ENCODE peak calls at places on chromosomes 12 and 14, in ten cellular contexts. R, Q, O, T, B, D, A, K, J and L are unnamed samples.

GRCh38 chr12:131151558-131152345 is 198.0 kb downstream of the ADGRD1 start:
- DNase-seq in T (no peak), O (no peak), D (no peak), J (no peak), R (no peak), B (peak), Q (no peak), K (no peak), A (no peak), L (no peak)

GRCh38 chr12:92551853-92552397 is 150.9 kb upstream of the PLEKHG7 start:
- DNase-seq in K (peak), J (no peak), A (no peak), T (peak), B (no peak), Q (no peak), D (peak), R (no peak), O (peak), L (no peak)

GRCh38 chr14:100654814-100655795 is 67.9 kb upstream of the BEGAIN start:
- DNase-seq in D (no peak), A (no peak), T (peak), R (peak), K (no peak), O (peak), B (no peak), J (no peak), Q (no peak), L (no peak)

GRCh38 chr14:71576472-71576871 is 355.8 kb upstream of the RGS6 start:
- DNase-seq in Q (no peak), K (no peak), D (no peak), A (no peak), T (no peak), B (no peak), J (no peak), R (no peak), O (no peak), L (no peak)

GRCh38 chr12:8698132-8698829 is 490 bp downstream of the RIMKLB start:
- DNase-seq in D (peak), T (peak), K (peak), J (peak), Q (no peak), A (no peak), O (peak), B (peak), R (peak), L (no peak)

GRCh38 chr14:100677152-100677924 is 49.4 kb upstream of the DLK1 start:
- DNase-seq in D (peak), R (no peak), O (no peak), A (no peak), T (no peak), Q (no peak), K (no peak), B (peak), J (peak), L (no peak)

GRCh38 chr14:102568115-102568614 is 24.3 kb upstream of the RCOR1 start:
- DNase-seq in T (no peak), B (no peak), J (no peak), A (no peak), Q (no peak), D (no peak), R (peak), O (peak), K (no peak), L (no peak)

GRCh38 chr12:53054112-53054878 is 4.4 kb downstream of the TNS2 start:
- DNase-seq in A (no peak), O (peak), T (peak), D (peak), J (peak), B (peak), R (peak), Q (no peak), K (peak), L (peak)

GRCh38 chr12:64890873-64891468 is 66.5 kb downstream of the TBC1D30 start:
- DNase-seq in T (peak), K (peak), R (no peak), A (no peak), O (peak), J (no peak), Q (no peak), D (peak), B (no peak), L (peak)

GRCh38 chr12:2374092-2374740 is 321.4 kb downstream of the CACNA1C start:
- DNase-seq in A (no peak), K (no peak), O (no peak), R (no peak), D (peak), J (no peak), T (peak), Q (no peak), B (no peak), L (peak)
- TF ChIP-seq CTCF in A (no peak), K (no peak), O (no peak), R (no peak), D (no peak), J (no peak), T (no peak), Q (no peak), B (no peak), L (no peak)

GRCh38 chr12:56084958-56085543 is 5.1 kb downstream of the ERBB3 start:
- DNase-seq in R (peak), D (no peak), J (no peak), K (no peak), B (no peak), T (no peak), Q (no peak), O (peak), A (no peak), L (no peak)

GRCh38 chr12:56082382-56082781 is 2.4 kb downstream of the ERBB3 start:
- DNase-seq in K (no peak), R (no peak), T (no peak), Q (no peak), B (no peak), J (no peak), A (no peak), D (no peak), O (no peak), L (no peak)

GRCh38 chr12:56080556-56081138 is 682 bp downstream of the ERBB3 start:
- DNase-seq in T (no peak), A (no peak), R (peak), B (no peak), J (no peak), D (no peak), O (no peak), K (no peak), Q (no peak), L (no peak)

GRCh38 chr12:56081393-56082347 is 1.7 kb downstream of the ERBB3 start:
- DNase-seq in O (no peak), R (peak), T (no peak), Q (no peak), J (no peak), B (no peak), D (no peak), A (no peak), K (no peak), L (no peak)

DNA sequence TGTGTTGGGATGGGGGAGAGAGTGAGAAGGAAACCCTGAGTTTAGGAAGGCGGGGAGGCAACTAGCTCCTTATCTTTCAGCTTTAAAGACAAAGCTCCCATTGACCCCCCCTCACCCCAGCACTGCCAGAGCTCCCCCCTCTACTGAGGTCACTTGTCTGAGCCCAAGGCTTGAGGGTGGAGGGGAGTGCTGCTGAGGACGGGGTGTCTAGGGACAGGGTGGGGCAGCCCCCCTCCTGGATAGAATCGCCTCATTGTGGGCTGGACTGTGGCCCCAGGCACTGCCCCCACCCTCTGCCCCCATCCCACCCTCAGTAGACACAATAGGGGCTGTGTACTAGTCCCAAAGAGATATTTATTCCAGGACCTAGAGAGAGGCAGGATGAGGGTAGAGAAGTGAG is 3.0 kb downstream of the ERBB3 start:
- DNase-seq in O (no peak), A (no peak), D (no peak), K (no peak), J (no peak), T (no peak), Q (no peak), B (no peak), R (no peak), L (no peak)
- H3K4me3 ChIP-seq in O (no peak), A (no peak), D (no peak), K (no peak), J (no peak), T (no peak), Q (no peak), B (no peak), R (no peak), L (no peak)

GRCh38 chr12:48781750-48782456 is 7.0 kb downstream of the ADCY6 start:
- DNase-seq in D (no peak), Q (no peak), B (no peak), K (no peak), J (no peak), T (no peak), A (no peak), O (no peak), R (no peak), L (no peak)

GRCh38 chr12:48779869-48780268 is 9.0 kb downstream of the ADCY6 start:
- DNase-seq in D (peak), A (no peak), T (peak), Q (peak), J (peak), K (peak), B (peak), O (no peak), R (no peak), L (peak)

GRCh38 chr12:48783432-48783831 is 5.5 kb downstream of the ADCY6 start:
- DNase-seq in D (no peak), T (no peak), O (no peak), J (no peak), Q (no peak), B (no peak), R (no peak), A (no peak), K (no peak), L (no peak)

GRCh38 chr12:48780381-48781025 is 8.4 kb downstream of the ADCY6 start:
- DNase-seq in R (peak), J (no peak), A (no peak), Q (no peak), O (no peak), K (no peak), B (no peak), D (no peak), T (no peak), L (no peak)

DNA sequence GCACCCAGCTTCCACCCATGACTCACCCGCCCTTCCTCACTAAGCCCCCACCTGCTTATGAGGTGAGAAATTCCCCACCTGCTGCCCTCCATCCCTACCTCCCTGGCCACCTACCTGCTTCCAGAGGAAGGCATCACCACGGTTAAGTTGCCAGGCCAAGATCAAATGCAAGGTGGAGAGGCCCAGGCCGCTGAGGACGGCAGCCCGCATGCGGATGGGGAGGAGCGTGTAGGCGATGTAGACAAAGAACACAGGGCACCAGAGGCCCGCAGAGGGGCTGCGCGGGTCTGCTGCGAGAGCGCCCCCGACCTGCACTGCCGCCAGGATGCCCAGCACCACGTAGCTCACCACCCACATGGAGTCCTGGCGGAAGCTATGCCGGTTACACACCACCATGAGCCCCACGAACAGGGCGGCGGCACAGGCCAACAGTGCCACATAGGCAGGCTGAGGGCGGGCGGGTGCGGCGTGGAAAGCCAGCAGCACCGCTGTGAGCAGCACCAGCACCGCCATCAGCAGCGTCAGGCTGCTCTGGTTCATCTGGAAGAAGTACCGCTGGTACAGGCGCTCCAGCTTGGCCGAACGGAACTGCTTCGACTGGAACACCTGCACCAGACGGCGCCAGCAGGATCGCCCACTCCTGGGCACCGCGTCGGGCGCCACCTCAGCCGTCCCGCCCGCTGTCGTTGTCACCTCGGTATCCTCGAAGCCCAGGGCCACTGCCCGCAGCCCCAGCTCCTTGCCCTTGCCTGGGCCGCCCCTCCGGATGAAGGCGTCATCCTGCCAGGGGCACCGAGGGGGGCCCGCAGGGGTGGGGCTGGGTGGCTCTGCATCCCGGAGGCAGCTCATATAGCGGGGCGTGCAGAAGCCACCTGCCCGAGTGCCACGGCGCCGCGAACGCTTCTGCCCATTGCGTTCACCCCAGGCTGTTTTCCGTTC is 6.2 kb downstream of the ADCY6 start:
- DNase-seq in J (no peak), Q (no peak), O (no peak), R (no peak), B (no peak), K (no peak), D (no peak), T (no peak), A (no peak), L (no peak)
- TF ChIP-seq CTCF in J (no peak), Q (no peak), O (no peak), R (no peak), B (no peak), K (no peak), D (no peak), T (no peak), A (no peak), L (no peak)

GRCh38 chr12:122820138-122820537 is 15.1 kb upstream of the HIP1R start:
- DNase-seq in Q (no peak), K (no peak), O (no peak), D (no peak), A (no peak), R (no peak), B (no peak), T (no peak), J (no peak), L (no peak)

GRCh38 chr12:122820838-122821271 is 14.4 kb upstream of the HIP1R start:
- DNase-seq in T (no peak), A (no peak), B (no peak), Q (no peak), R (no peak), O (peak), D (no peak), K (no peak), J (no peak), L (no peak)

GRCh38 chr12:122825773-122826724 is 9.2 kb upstream of the HIP1R start:
- DNase-seq in O (no peak), R (no peak), B (no peak), A (no peak), K (peak), Q (no peak), T (peak), J (no peak), D (no peak), L (no peak)

GRCh38 chr12:122827258-122827657 is 8.0 kb upstream of the HIP1R start:
- DNase-seq in T (no peak), A (no peak), J (no peak), O (no peak), R (no peak), D (no peak), K (no peak), Q (no peak), B (no peak), L (no peak)

DNA sequence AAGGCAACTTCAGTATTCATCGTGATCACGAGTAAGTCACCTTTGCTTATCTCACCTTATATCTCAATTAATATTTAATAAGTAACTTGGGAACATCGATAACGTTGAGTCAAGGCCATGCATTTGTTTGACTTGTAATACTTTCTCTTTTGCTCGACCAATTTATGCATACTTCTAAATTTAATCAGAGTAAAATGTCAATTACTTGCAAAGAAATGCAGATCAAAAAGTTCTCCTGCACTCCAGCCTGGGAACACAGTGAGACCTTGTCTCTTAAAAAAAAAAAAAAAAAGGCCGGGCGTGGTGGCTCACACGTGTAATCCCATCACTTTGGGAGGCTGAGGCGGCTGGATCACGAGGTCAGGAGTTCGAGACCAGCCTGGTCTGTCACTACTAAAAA is 11.8 kb upstream of the HIP1R start:
- DNase-seq in O (no peak), R (no peak), J (no peak), D (no peak), A (no peak), Q (no peak), K (no peak), T (no peak), B (no peak), L (no peak)
- H3K4me3 ChIP-seq in O (no peak), R (no peak), J (no peak), D (no peak), A (no peak), Q (no peak), K (no peak), T (no peak), B (no peak), L (no peak)

GRCh38 chr12:65943388-65944137 is 119.3 kb downstream of the HMGA2 start:
- DNase-seq in K (no peak), J (no peak), A (no peak), T (no peak), D (peak), B (no peak), Q (peak), O (no peak), R (no peak), L (no peak)
- TF ChIP-seq CTCF in K (peak), J (no peak), A (peak), T (peak), D (peak), B (no peak), Q (peak), O (no peak), R (no peak), L (peak)

DNA sequence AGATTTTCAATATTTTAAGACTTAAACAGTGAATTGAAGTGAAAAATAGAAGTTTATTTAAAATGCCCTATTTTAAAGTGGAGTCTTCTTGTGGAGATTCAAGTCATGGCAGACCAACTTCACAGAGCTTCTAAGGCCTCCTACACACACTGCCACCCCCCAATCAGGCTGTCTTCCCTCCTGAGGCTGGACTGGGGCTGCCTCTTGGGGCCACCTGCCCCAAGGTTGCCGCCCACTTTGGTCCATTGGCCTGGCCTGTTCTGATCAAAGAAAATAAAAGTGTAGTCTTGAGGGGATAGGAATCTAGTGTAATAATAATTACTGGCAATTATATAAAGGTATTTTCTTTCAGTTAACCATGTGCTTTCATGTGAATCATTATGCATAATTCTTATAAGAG is 1.3 kb downstream of the GOLT1B start:
- DNase-seq in K (no peak), Q (no peak), T (no peak), D (no peak), B (no peak), R (no peak), O (peak), J (no peak), A (no peak), L (no peak)
- H3K4me3 ChIP-seq in K (peak), Q (peak), T (peak), D (peak), B (no peak), R (no peak), O (peak), J (peak), A (peak), L (peak)

DNA sequence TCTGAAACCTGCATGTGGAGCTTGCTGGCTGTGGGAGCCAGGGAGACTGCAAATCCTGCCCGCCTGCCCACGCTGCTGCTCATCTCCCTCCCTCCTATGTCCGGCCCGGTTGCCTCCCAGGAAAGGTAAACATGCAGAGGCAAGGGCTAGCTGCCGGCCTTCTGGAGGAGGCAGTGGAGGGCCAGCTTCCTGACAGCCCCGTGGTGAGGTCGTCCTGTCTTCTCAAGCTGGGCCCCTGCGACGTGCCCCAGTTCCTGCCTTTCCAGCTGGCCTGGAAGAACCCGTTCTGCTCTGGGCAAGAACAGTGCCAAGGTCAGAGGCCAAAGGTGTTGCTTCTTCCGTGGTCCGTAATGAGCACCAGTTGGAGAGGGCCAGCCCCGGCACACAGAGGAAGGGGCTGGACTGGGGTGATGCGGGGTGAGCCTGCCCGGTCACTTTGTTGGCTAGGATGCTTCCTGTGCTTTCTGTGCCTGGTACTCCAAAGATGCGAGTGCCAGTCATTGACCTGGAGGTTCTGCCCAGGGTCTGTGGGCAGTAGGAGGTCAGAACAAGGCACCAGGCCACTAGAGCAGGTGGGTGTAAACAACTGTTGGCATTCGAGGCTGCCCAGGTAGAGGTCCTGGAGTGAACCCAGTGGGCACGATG is 25.3 kb downstream of the TPCN1 start:
- DNase-seq in R (no peak), K (no peak), O (no peak), Q (no peak), J (no peak), D (no peak), B (peak), T (peak), A (no peak), L (no peak)
- TF ChIP-seq CTCF in R (no peak), K (no peak), O (no peak), Q (no peak), J (no peak), D (no peak), B (no peak), T (no peak), A (no peak), L (no peak)

DNA sequence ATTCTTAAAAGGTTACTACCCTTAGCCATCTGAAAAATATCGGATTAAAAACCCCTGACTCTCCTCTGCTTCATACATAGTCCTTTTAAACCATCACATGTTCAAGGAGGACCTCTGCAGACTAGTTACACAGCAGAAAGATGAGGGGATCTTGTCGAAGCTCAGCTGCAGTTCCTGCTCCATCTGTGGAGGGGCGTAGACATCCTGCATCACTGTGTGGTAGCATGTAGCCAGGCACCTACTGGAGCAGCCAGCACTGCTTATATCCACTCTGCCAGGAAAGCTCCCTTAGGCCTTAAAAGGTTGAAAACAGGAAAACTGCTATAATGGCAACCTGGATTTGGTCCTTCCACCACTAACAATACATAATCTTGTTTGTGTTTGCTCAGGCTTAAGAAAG is 57.6 kb upstream of the STRN3 start:
- DNase-seq in A (no peak), Q (no peak), O (no peak), R (no peak), K (no peak), J (no peak), T (no peak), D (no peak), B (no peak), L (no peak)
- H3K4me3 ChIP-seq in A (no peak), Q (no peak), O (no peak), R (no peak), K (no peak), J (no peak), T (no peak), D (no peak), B (no peak), L (no peak)